ENCODE peak calls at places on chromosomes 5 and 9, in six cellular contexts. M is mesenchymal stem cell, E is IMR-90, F is neuronal stem cell, I is H1, N is mesendoderm. A is an unnamed sample.

GRCh38 chr5:68478306-68479091 is 262.9 kb downstream of the PIK3R1 start:
- DNase-seq in M (no peak), E (peak; percentile 28), F (no peak), I (no peak), N (no peak), A (no peak)

GRCh38 chr9:69542942-69543704 is 129.0 kb downstream of the APBA1 start:
- DNase-seq in M (no peak), E (no peak), F (peak; percentile 83), I (peak; percentile 56), N (peak; percentile 47), A (no peak)

GRCh38 chr9:86549920-86550319 is 195.7 kb upstream of the TUT7 start:
- DNase-seq in M (no peak), E (no peak), F (no peak), I (no peak), N (no peak), A (no peak)

GRCh38 chr9:98864257-98865180 is 57.0 kb downstream of the GALNT12 start:
- DNase-seq in M (peak; percentile 86), E (peak; percentile 66), F (no peak), I (no peak), N (no peak), A (peak; percentile 25)

GRCh38 chr9:100583019-100583802 is 5.3 kb downstream of the CAVIN4 start:
- DNase-seq in M (no peak), E (no peak), F (no peak), I (no peak), N (no peak), A (no peak)

GRCh38 chr9:83986765-83987401 is 6.3 kb downstream of the RMI1 start:
- DNase-seq in M (no peak), E (peak; percentile 37), F (no peak), I (no peak), N (no peak), A (peak; percentile 82)

GRCh38 chr5:109532773-109533364 is 123.1 kb upstream of the PJA2 start:
- DNase-seq in M (peak; percentile 9), E (no peak), F (no peak), I (no peak), N (peak; percentile 81), A (no peak)

GRCh38 chr5:148913985-148914421 is 87.6 kb downstream of the ADRB2 start:
- DNase-seq in M (peak; percentile 89), E (peak; percentile 87), F (peak; percentile 12), I (no peak), N (peak; percentile 97), A (peak; percentile 30)

GRCh38 chr5:175657593-175658271 is at the start of gene HRH2:
- DNase-seq in M (peak; percentile 15), E (no peak), F (no peak), I (peak; percentile 71), N (peak; percentile 64), A (peak; percentile 4)

GRCh38 chr9:122337561-122337939 is 33.3 kb upstream of the PTGS1 start:
- DNase-seq in M (no peak), E (no peak), F (no peak), I (no peak), N (no peak), A (no peak)

GRCh38 chr9:129177443-129177790 is 644 bp downstream of the IER5L start:
- DNase-seq in M (no peak), E (no peak), F (no peak), I (peak; percentile 79), N (no peak), A (no peak)

GRCh38 chr9:107989544-107989943 is 500.0 kb upstream of the KLF4 start:
- DNase-seq in M (peak; percentile 29), E (peak; percentile 5), F (no peak), I (no peak), N (no peak), A (peak; percentile 88)

GRCh38 chr9:29211681-29212589 is 1638.7 kb upstream of the C9orf72 start:
- DNase-seq in M (peak; percentile 63), E (no peak), F (peak; percentile 65), I (peak; percentile 85), N (peak; percentile 60), A (peak; percentile 50)

GRCh38 chr9:98983295-98984268 is 39.9 kb downstream of the COL15A1 start:
- DNase-seq in M (peak; percentile 97), E (peak; percentile 95), F (no peak), I (no peak), N (no peak), A (no peak)

GRCh38 chr5:138508958-138509357 is 34.1 kb downstream of the ETF1 start:
- DNase-seq in M (no peak), E (no peak), F (no peak), I (no peak), N (peak; percentile 60), A (peak; percentile 67)

GRCh38 chr5:8012131-8012977 is 143.4 kb downstream of the MTRR start:
- DNase-seq in M (no peak), E (no peak), F (no peak), I (no peak), N (peak; percentile 33), A (no peak)

GRCh38 chr9:128081052-128081451 is 13.0 kb downstream of the SLC25A25 start:
- DNase-seq in M (peak; percentile 98), E (peak; percentile 98), F (no peak), I (no peak), N (no peak), A (no peak)

GRCh38 chr5:2872676-2873075 is 121.2 kb upstream of the IRX2 start:
- DNase-seq in M (no peak), E (no peak), F (no peak), I (peak; percentile 30), N (no peak), A (no peak)

GRCh38 chr9:136920069-136920468 is 24.5 kb downstream of the FBXW5 start:
- DNase-seq in M (no peak), E (no peak), F (no peak), I (no peak), N (no peak), A (no peak)

GRCh38 chr9:95305770-95306492 is 11.6 kb downstream of the FANCC start:
- DNase-seq in M (no peak), E (peak; percentile 55), F (no peak), I (no peak), N (no peak), A (peak; percentile 17)

GRCh38 chr9:120875954-120876841 is 790 bp downstream of the PHF19 start:
- DNase-seq in M (peak; percentile 87), E (peak; percentile 85), F (peak; percentile 63), I (peak; percentile 85), N (peak; percentile 72), A (peak; percentile 48)

GRCh38 chr9:95116002-95116819 is 201.3 kb downstream of the FANCC start:
- DNase-seq in M (no peak), E (no peak), F (no peak), I (no peak), N (peak; percentile 55), A (peak; percentile 50)

DNA sequence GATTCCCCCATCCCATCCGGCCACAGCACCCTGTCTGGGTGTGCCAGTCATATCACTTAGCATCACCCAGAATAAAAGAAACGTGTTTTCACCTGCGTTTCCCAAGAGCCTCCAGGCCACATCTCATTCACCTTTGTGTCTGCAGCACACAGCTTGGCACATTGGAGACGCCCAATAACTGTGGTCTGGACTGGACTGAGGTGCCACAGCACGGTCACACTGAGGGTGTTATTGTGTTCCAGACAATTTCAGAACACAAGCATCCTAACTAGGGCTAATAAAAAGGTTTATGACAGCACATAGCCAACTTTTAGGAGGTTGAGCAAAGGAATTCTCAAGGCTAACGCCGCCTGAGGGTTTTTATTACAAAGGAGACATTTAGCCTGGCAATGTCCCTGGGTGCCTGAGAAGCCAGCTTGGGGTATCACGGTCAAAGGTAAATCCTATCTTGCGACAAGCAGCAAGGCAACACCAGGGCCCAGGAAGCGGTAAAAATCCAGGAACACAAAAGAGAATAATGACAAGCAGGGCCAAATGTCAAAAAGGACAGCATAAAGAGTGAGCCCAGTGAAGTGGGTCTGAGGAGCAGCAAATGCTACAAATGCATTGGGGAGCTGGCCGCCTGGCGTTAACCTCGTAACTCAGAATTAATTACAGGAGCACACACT is 3.4 kb downstream of the EPB41L4B start:
- DNase-seq in M (no peak), E (no peak), F (no peak), I (no peak), N (peak; percentile 26), A (no peak)
- H2AK5ac ChIP-seq in M (no peak overlapping the region), E (no peak overlapping the region), F (no peak overlapping the region), I (peak overlapping the region; percentile 89), N (no peak overlapping the region), A (no peak overlapping the region)

GRCh38 chr5:150081541-150082283 is 4.6 kb downstream of the CSF1R start:
- DNase-seq in M (no peak), E (peak; percentile 26), F (no peak), I (no peak), N (no peak), A (peak; percentile 43)
- H3K4me3 ChIP-seq in M (no peak overlapping the region), E (no peak overlapping the region), F (no peak overlapping the region), I (no peak overlapping the region), N (no peak overlapping the region), A (no peak overlapping the region)

GRCh38 chr5:33319841-33320240 is 120.9 kb upstream of the TARS1 start:
- DNase-seq in M (no peak), E (no peak), F (no peak), I (no peak), N (no peak), A (no peak)

GRCh38 chr5:33316773-33317172 is 124.0 kb upstream of the TARS1 start:
- DNase-seq in M (no peak), E (peak; percentile 58), F (no peak), I (no peak), N (no peak), A (no peak)

GRCh38 chr5:33321026-33321425 is 119.7 kb upstream of the TARS1 start:
- DNase-seq in M (peak; percentile 79), E (peak; percentile 98), F (no peak), I (no peak), N (no peak), A (peak; percentile 45)

GRCh38 chr5:33317271-33317670 is 123.5 kb upstream of the TARS1 start:
- DNase-seq in M (peak; percentile 40), E (peak; percentile 52), F (no peak), I (no peak), N (no peak), A (no peak)

DNA sequence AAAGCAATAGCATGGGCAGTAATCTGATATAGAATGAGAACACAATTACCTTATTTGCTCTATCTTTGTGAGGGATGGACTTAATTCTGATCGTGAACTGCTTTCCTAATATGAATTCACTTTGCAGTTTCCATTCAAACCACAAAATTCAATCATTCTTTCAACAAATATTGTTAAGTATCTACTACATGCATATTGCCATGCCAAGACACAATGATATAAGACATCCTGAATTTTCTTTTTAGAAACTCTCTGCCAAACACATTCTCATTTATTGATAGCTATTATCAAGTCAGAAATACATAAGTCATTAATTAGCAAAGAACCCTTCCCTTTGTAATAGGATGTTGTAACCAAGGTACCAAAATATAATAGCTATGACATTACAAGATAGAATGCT is 121.6 kb upstream of the TARS1 start:
- DNase-seq in M (no peak), E (no peak), F (no peak), I (no peak), N (no peak), A (no peak)
- H3K4me1 ChIP-seq in M (no peaks in the 10 kb centered on the region), E (peaks cover 6% of the 10 kb centered on the region), F (peaks cover 3% of the 10 kb centered on the region), I (peaks cover 3% of the 10 kb centered on the region), N (no peaks in the 10 kb centered on the region), A (no peaks in the 10 kb centered on the region)

GRCh38 chr9:135341612-135342169 is 137.9 kb upstream of the PPP1R26 start:
- DNase-seq in M (no peak), E (no peak), F (no peak), I (no peak), N (no peak), A (no peak)

GRCh38 chr9:135340726-135341475 is 138.7 kb upstream of the PPP1R26 start:
- DNase-seq in M (no peak), E (no peak), F (no peak), I (no peak), N (no peak), A (no peak)

GRCh38 chr9:135340143-135340655 is 139.4 kb upstream of the PPP1R26 start:
- DNase-seq in M (no peak), E (no peak), F (no peak), I (no peak), N (peak; percentile 4), A (no peak)

GRCh38 chr9:135338546-135338945 is 141.0 kb upstream of the PPP1R26 start:
- DNase-seq in M (no peak), E (no peak), F (no peak), I (no peak), N (no peak), A (no peak)

GRCh38 chr9:135339378-135339973 is 140.1 kb upstream of the PPP1R26 start:
- DNase-seq in M (no peak), E (no peak), F (no peak), I (no peak), N (no peak), A (no peak)
- H2AK5ac ChIP-seq in M (no peak overlapping the region), E (no peak overlapping the region), F (no peak overlapping the region), I (peak overlapping the region; percentile 89), N (no peak overlapping the region), A (no peak overlapping the region)

A was measured in trophoblast cell.